ENCODE peak calls at places on chromosomes 2 and 18, in four cellular contexts. Y is SK-N-SH, F is right lobe of liver, S is glutamatergic neuron. G is an unnamed sample.

GRCh38 chr2:162487816-162488215 is 143.9 kb downstream of the GCA start:
- DNase-seq in Y (no peak), F (no peak), S (no peak), G (no peak)

GRCh38 chr2:163717993-163718680 is 17.7 kb downstream of the FIGN start:
- DNase-seq in Y (peak), F (no peak), S (no peak), G (no peak)

GRCh38 chr2:23617167-23617787 is 232.3 kb downstream of the KLHL29 start:
- DNase-seq in Y (no peak), F (no peak), S (peak), G (no peak)

GRCh38 chr18:42649636-42650035 is 465.8 kb downstream of the RIT2 start:
- DNase-seq in Y (no peak), F (no peak), S (no peak), G (no peak)

GRCh38 chr2:88187038-88187676 is 17.0 kb downstream of the THNSL2 start:
- DNase-seq in Y (peak), F (peak), S (peak), G (peak)

GRCh38 chr18:75067996-75068645 is 140.8 kb downstream of the PTGR3 start:
- DNase-seq in Y (no peak), F (no peak), S (no peak), G (no peak)

GRCh38 chr2:16487686-16488085 is 177.9 kb downstream of the CYRIA start:
- DNase-seq in Y (peak), F (peak), S (no peak), G (no peak)

GRCh38 chr2:112960230-112960825 is 17.5 kb upstream of the IL36G start:
- DNase-seq in Y (no peak), F (no peak), S (no peak), G (no peak)

GRCh38 chr2:157672129-157672528 is 43.5 kb upstream of the ACVR1C start:
- DNase-seq in Y (no peak), F (no peak), S (no peak), G (no peak)

GRCh38 chr2:112881217-112882000 is 29.6 kb upstream of the IL37 start:
- DNase-seq in Y (no peak), F (no peak), S (no peak), G (peak)

GRCh38 chr2:45011621-45012602 is 2.7 kb upstream of the SIX2 start:
- DNase-seq in Y (peak), F (no peak), S (no peak), G (no peak)

GRCh38 chr18:69785466-69785865 is 162.2 kb downstream of the CD226 start:
- DNase-seq in Y (no peak), F (no peak), S (no peak), G (no peak)

GRCh38 chr2:104976603-104977120 is 61.2 kb upstream of the MRPS9 start:
- DNase-seq in Y (peak), F (no peak), S (no peak), G (peak)

GRCh38 chr18:36075862-36076587 is 8.7 kb upstream of the RPRD1A start:
- DNase-seq in Y (no peak), F (no peak), S (no peak), G (no peak)
- TF ChIP-seq CTCF in Y (no peak), F (no peak), S (no peak), G (no peak)

DNA sequence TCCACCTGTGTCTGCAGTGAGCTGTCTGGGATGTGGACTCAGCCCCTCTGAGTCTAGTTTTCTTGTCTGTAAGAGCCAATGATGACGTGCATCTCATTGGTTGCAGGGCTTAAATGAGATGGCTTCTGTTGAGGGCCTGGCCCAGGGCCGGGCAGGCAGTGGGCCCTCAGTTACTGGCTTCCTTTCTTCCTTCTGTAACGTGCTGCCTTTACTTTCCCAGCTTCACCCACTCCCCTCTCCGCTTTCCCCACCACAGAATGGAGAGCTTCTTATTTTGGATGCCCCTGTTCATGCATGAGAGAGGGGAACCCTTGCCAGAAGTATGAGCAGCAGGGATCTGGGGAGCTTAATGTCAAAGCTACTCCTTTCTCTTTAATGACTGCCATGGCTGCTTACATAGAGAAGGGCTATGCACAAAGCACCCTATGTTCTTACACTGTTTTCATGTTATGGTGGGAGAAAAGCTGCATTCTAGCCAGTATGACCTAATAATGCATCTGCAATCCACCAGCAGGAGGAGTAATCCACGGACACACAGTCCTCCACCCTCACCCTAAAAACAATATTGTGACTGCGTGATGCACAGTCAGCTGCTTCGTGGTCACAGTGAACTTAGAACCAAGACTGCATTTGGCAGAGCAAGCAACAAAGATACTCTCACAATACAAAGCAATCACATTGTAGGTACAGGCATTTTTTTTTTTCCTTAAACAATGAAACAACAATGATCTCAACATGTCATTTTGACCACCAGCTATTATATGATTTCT is 37.2 kb downstream of the CREG2 start:
- DNase-seq in Y (no peak), F (no peak), S (no peak), G (no peak)
- TF ChIP-seq CTCF in Y (peak), F (no peak), S (peak), G (no peak)

DNA sequence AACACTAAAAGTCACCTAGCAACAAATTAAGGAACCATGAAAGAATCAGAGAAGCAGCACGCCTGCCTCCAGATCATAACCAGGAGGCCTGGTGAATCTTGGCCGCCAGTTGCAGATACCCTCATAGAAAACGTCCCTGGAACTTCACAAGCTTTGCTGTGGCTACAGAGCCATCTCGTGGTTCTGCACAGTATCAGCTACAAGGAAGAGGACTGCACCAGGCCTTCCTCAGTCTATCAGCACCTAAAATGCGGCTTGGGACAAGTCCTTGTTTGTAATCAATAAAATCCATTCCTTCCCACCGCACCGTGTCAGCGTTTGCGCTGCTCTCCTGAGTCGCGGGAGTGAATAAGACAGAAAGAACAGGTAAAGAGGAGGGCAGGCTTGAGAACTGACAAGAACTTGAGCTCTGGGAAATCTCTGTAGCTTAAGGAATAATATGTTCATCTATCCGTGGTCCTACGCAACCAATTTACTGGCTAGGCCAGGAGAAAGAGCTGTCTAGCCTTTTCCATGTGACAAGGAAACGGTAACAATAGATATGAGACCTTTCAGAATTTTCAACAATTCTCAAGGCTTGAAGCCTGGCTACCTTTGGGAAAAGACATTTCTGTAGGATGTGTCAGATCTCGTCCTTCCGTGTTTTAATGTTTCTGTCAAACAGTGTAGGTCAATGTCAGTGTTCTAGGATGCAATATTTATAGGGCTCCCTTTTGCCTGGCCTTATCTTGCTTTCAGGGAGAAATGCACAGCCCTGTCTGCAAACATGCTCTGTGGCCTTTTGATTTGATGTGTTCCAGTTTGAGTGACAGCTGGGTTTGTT is 128.5 kb upstream of the RAB12 start:
- DNase-seq in Y (peak), F (peak), S (peak), G (no peak)
- TF ChIP-seq CTCF in Y (peak), F (peak), S (no peak), G (peak)

DNA sequence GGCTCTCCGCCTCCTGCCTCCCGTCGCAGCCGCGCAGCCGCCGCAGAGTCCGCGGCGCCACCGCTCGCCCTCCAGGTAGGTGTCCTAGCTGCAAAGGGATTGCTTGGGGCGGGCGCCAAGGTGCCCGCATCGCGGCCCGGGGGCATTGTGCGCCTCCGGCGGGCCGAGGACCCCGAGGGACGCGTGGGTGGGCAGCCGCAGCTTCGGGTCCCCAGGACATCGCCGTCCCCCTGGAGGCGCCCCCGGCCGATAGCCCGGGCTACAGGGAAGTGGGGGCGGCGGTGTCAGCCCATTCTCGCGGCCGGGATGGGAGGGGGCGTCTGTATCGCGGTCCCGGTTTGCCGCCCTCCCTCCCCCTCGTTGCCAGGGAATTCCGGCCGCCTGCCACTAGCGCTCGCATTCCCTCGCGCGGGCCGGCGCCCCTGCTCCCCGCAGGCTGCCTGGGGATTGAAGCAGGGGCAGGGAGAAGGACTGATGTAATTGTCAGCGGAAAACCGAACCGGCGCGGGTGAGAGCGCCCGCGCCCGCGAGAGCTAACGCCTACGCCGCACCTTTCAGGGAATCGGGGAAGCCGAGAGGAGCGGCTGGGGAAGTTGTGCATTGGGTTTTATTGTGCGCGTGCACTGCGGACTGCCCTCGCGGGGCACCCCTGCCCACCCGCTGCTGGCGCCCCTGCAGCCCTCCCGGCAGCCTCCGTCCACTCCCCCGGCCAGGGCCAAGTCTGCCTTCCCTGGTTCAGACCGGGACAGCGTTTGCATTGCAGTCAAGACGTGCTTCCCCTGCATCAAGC is 483 bp downstream of the OSBPL6 start:
- DNase-seq in Y (peak), F (peak), S (peak), G (peak)
- TF ChIP-seq CTCF in Y (peak), F (no peak), S (peak), G (no peak)

GRCh38 chr2:197875736-197876135 is 71.3 kb downstream of the PLCL1 start:
- DNase-seq in Y (no peak), F (no peak), S (no peak), G (no peak)

GRCh38 chr2:197870137-197870536 is 65.7 kb downstream of the PLCL1 start:
- DNase-seq in Y (no peak), F (no peak), S (no peak), G (no peak)

GRCh38 chr2:197871780-197872456 is 67.5 kb downstream of the PLCL1 start:
- DNase-seq in Y (no peak), F (no peak), S (no peak), G (no peak)

GRCh38 chr2:197876524-197876923 is 72.1 kb downstream of the PLCL1 start:
- DNase-seq in Y (no peak), F (no peak), S (no peak), G (no peak)

DNA sequence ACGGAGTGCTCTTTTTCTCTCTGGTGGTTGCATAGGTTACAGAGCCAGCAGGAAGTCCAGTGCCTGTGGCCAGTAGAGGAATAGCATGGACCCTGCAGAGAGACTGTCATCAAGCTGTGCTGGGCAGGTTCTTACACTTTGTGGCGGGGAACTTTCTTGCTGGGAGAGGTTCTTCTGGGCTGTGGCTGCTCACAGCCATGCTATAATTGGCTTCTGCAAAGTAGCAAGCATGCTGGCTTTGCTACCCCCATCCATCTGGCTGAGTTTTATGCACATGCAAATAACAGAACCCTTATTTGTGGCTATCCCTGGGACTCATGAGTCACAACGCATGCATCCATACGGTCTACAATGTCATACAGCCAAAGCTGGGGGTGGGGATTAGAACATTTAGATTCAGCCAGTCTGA is 68.9 kb downstream of the PLCL1 start:
- DNase-seq in Y (no peak), F (no peak), S (no peak), G (no peak)
- TF ChIP-seq CTCF in Y (peak), F (no peak), S (no peak), G (no peak)

GRCh38 chr18:657998-658946 is 819 bp downstream of the TYMS start:
- DNase-seq in Y (peak), F (peak), S (peak), G (peak)
- TF ChIP-seq CTCF in Y (no peak), F (no peak), S (no peak), G (no peak)

GRCh38 chr2:36670881-36671595 is 25.5 kb upstream of the VIT start:
- DNase-seq in Y (no peak), F (no peak), S (no peak), G (no peak)

GRCh38 chr2:36671731-36672130 is 24.8 kb upstream of the VIT start:
- DNase-seq in Y (no peak), F (no peak), S (no peak), G (no peak)

GRCh38 chr2:36675579-36675978 is 20.9 kb upstream of the VIT start:
- DNase-seq in Y (no peak), F (no peak), S (no peak), G (no peak)

GRCh38 chr2:36676364-36676763 is 20.1 kb upstream of the VIT start:
- DNase-seq in Y (no peak), F (no peak), S (no peak), G (no peak)

DNA sequence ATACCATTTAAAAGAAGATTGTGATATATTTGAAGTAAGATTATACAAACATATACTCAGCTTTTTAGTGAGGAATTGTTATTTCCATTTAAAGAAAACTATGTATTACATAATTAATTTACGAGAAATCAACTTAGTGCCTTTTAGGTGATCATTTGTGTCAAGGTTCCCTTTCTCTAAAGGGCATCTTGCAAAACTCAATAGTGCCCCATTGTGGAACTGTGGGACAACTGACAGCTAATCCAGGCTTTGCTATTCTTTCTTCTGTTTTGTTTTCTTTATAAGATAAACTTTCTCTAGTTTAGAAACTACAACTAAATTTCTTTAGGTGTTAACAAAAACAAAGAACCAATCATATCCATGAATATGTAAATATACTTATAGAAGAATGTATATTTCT is 24.3 kb upstream of the VIT start:
- DNase-seq in Y (no peak), F (no peak), S (no peak), G (no peak)
- TF ChIP-seq CTCF in Y (peak), F (no peak), S (no peak), G (peak)

GRCh38 chr2:131724019-131724418 is 196.3 kb downstream of the CCDC74A start:
- DNase-seq in Y (peak), F (peak), S (peak), G (no peak)
- TF ChIP-seq CTCF in Y (no peak), F (no peak), S (no peak), G (no peak)

GRCh38 chr2:71277536-71278103 is 50.7 kb upstream of the PAIP2B start:
- DNase-seq in Y (peak), F (peak), S (peak), G (peak)
- TF ChIP-seq CTCF in Y (peak), F (peak), S (peak), G (peak)

GRCh38 chr2:134392689-134393476 is 139.0 kb downstream of the MGAT5 start:
- DNase-seq in Y (no peak), F (no peak), S (no peak), G (no peak)
- TF ChIP-seq CTCF in Y (no peak), F (no peak), S (no peak), G (no peak)